ENCODE peak calls at places on chromosomes 3 and 15, in seven cellular contexts. K is neuronal stem cell, I is astrocyte of the cerebellum, A is Karpas-422, D is HCT116, F is AG04450, Y is thoracic aorta. V is an unnamed sample.

GRCh38 chr3:122969585-122970453 is 57.7 kb downstream of the SEMA5B start:
- DNase-seq in Y (no peak), A (no peak), I (peak), K (no peak), D (no peak), F (no peak), V (no peak)

GRCh38 chr3:169695051-169695450 is 31.5 kb upstream of the MECOM start:
- DNase-seq in D (no peak), I (no peak), Y (no peak), K (no peak), A (no peak), F (no peak), V (peak)

GRCh38 chr15:23564798-23565394 is 578 bp upstream of the MKRN3 start:
- DNase-seq in A (no peak), K (peak), I (no peak), D (no peak), Y (no peak), F (no peak), V (no peak)

GRCh38 chr3:13081603-13082360 is 8.6 kb upstream of the IQSEC1 start:
- DNase-seq in I (no peak), F (no peak), K (no peak), A (no peak), D (no peak), Y (no peak), V (no peak)

GRCh38 chr3:149964296-149964695 is 6.4 kb downstream of the PFN2 start:
- DNase-seq in I (no peak), D (no peak), F (no peak), Y (no peak), A (no peak), K (no peak), V (no peak)

GRCh38 chr15:99123706-99124451 is 19.0 kb downstream of the SYNM start:
- DNase-seq in K (peak), F (peak), Y (peak), D (peak), A (no peak), I (peak), V (peak)

GRCh38 chr15:62287066-62287857 is 122.2 kb upstream of the C2CD4B start:
- DNase-seq in D (no peak), K (no peak), I (no peak), A (no peak), Y (no peak), F (no peak), V (no peak)

GRCh38 chr3:188693435-188693834 is 478.3 kb upstream of the TPRG1 start:
- DNase-seq in D (no peak), I (no peak), F (no peak), Y (no peak), K (no peak), A (peak), V (no peak)

GRCh38 chr15:56385908-56386307 is 20.7 kb downstream of the TEX9 start:
- DNase-seq in K (no peak), D (no peak), F (no peak), I (no peak), A (peak), Y (no peak), V (no peak)

GRCh38 chr3:32104492-32104891 is 1.9 kb upstream of the GPD1L start:
- DNase-seq in A (no peak), D (no peak), I (no peak), Y (no peak), K (no peak), F (no peak), V (no peak)

GRCh38 chr3:32106929-32107362 is 526 bp downstream of the GPD1L start:
- DNase-seq in D (no peak), Y (no peak), A (peak), K (no peak), F (no peak), I (no peak), V (no peak)

GRCh38 chr3:32102289-32102688 is 4.1 kb upstream of the GPD1L start:
- DNase-seq in D (no peak), A (no peak), K (no peak), I (no peak), F (no peak), Y (no peak), V (no peak)

GRCh38 chr3:32106132-32106928 is at the start of gene GPD1L:
- DNase-seq in Y (peak), F (peak), D (peak), I (peak), K (peak), A (peak), V (peak)

DNA sequence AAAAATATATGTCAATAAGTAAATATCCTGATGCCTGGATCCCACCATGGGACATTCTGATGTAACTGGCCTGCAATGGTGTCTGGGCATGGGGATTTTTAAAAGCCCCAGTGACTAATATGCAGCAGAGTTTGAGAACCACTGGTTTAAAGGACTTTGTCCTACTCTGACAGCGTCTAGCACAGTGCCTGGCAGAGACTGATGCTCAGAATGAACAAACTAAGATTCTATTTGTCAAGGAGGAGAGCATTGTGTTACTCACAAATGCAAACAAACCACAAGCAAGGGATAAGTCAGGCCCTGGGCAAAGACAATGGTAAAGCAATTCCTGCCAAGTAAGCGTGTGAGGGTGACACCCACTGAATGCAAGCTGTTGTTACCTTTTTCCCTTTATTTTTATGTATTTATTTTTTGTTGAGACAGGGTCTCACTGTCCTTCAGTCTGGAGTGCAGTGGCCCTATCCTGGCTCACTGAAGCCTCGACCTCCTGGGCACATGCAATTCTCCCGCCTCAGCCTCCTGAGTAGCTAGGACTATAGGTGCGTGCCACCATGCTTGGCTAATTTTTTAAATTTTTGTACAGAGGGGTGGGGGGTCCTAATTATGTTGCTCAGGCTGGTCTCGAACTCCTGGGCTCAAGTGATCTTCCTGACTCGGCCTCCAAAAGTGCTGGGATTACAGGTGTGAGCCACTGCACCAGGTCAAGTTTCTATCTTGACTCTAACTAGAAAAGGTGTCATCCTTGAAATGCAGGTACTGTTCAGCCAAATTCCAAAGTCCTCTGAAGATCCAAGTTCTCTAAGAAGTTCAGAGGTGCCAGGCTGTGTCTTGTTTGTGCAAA is 909 bp upstream of the GPD1L start:
- DNase-seq in Y (no peak), I (no peak), D (no peak), A (no peak), F (no peak), K (no peak), V (no peak)
- H3K4me3 ChIP-seq in Y (peak), I (peak), D (peak), A (peak), F (no peak), K (peak), V (peak)

DNA sequence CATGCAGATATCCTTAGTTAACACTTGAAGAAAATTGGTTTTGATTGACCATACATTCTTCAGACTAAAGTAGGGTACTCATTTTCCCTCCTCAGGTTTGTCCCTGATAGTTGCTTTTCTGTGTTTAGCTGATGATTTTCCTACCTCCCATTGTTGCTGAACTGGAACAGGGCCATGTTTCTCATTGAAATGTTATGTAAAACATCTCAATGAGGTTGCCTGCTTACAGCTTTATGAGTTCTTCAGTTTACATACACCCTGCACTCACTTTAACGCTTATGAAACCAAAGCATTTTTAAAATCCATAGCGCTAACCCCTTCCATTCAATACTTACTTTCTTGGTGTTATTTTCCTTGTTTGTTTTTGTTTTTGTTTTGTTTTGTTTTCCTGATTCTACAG is 61.9 kb downstream of the HMG20A start:
- DNase-seq in Y (no peak), D (no peak), F (peak), I (peak), A (no peak), K (no peak), V (peak)
- H3K4me3 ChIP-seq in Y (no peak), D (no peak), F (no peak), I (no peak), A (no peak), K (no peak), V (no peak)

DNA sequence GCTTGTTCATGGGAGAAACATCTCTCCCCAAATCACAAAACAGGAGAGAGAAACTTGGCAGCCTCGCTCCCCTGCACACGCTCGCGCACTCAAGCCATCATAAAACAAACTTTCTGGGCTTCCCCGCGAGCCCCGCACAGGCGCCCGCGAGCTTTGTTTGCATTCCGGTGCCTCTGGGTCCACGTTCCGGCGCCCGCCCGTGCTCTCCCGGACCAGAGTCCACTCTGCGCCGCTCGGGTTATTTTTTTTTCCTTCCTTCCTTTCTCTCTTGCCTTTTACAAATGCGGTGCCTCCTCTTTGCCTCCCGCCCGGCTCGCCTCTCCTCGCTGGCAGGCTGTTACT is 363 bp downstream of the MAGI1 start:
- DNase-seq in D (no peak), F (no peak), K (no peak), A (no peak), Y (no peak), I (no peak), V (no peak)
- H3K4me3 ChIP-seq in D (peak), F (peak), K (peak), A (no peak), Y (peak), I (peak), V (peak)

GRCh38 chr3:195909645-195910498 is 1.5 kb upstream of the TNK2 start:
- DNase-seq in F (no peak), Y (no peak), I (no peak), D (peak), K (peak), A (peak), V (no peak)
- H3K4me3 ChIP-seq in F (peak), Y (peak), I (peak), D (peak), K (peak), A (peak), V (peak)

DNA sequence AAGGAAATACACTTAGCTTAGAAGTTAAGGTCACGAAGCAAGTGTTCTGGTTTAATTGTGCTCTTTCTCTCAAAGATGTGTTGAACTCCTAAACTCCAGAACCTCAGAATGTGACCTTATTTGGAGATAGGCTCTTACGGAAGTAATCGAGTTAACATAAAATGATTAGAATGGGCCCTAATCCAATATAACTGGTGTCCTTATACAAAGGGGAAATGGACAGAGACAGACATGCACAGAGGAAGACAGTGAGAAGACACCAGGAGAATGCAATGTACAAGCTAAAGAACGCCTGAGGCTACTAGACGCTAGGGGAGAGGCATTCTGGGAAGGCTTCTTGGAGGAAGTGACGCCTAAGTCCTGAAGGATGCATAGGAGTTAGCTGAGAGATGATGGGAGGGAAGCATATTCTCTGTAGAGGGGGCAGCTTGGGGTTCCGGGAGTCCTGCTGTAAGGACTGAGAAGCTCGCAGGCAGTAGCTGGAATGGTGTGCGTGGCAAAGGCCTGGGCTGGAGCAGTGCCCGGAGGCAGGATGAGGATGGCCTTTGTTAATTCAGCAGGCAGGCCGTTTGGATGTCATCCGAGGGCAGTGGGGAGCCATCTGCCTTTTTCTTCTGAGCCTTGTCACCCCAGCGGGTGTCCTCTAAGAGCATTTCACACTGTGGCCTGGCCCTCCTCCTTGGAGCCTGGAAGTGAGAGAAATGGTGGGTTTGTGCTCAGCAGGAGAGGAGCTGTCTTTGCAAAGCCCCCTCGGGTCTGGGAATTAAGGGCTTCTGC is 513.4 kb downstream of the SHQ1 start:
- DNase-seq in D (no peak), Y (no peak), A (no peak), K (no peak), F (no peak), I (no peak), V (no peak)
- H3K4me3 ChIP-seq in D (no peak), Y (no peak), A (no peak), K (no peak), F (no peak), I (no peak), V (no peak)

DNA sequence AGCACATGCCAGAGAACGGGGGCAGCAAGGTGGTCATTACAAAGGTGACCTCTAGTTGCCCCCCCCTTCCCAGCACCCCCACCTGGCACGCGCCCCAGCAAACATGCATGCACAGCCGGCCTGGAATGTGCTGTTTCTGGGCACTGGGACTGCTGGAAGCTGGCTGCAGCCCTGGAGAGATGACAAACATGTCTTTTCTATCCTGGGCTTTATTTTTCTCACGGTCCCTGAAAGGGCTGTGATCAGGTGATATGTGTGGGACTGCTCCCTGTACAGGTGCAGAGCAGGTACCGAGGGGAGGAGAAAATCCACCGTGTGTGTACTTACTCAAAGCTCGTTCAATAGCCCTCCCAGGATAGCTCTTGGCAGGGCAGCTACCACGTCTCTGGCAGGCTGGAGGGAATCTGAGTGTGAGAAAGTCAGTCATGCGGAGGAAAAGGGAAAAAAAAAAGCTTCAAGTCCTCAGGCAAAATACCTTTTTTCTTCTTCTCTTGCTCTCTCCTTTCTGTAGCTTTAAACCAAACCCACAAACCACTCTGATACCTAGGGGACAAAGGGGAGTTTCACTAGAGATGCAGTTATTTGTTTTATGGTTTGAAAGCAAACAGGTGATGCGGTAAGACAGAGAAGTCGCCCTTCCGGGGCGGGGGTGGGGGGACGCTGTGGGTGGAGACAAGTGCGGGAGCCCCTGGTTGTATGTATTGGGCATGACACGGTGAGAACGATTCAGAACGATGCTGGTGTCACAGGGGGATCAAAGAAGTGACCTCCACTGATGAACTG is 5.0 kb upstream of the HES1 start:
- DNase-seq in D (no peak), Y (no peak), K (peak), I (peak), A (no peak), F (no peak), V (no peak)
- H3K4me3 ChIP-seq in D (no peak), Y (peak), K (no peak), I (no peak), A (no peak), F (no peak), V (no peak)

DNA sequence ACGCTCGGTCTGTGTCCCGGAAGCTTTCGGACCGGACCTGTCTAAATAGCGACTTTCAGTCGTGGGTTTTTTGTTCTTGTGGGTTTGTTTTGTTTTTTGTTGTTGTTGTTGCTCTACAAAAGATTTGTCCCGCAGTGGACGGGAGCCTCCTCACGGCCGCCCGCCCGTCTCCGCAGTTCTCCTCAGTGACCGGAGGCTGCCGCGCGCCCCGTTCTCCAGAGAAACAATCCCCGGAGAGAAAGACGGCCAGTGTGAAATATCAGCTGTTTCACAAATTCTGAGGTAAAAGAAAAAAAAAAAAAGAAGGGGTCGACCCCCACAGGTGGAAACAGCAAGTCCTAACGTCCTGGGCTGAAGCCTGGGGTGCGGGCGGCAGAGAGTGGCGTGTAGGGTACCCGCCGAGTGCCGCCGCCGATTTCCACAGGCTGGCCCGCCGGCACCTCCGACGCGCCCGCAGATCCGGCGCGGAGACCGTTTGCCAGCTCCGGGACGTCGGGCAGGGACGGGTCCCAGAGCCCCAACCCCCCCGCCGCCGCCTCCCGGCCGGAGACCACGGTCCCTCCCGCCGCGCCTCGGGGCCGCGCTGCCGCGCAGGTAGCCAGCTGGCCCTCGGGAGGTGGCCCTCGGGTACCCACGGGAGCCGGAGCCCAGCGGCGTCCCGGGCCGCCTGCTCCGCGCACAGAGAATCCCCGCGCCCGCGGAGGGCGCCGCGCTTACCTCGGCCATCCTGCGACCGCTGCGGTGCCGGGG is 476 bp downstream of the BNC1 start:
- DNase-seq in K (no peak), D (no peak), Y (no peak), F (no peak), I (no peak), A (no peak), V (no peak)
- H3K4me3 ChIP-seq in K (peak), D (no peak), Y (peak), F (peak), I (peak), A (no peak), V (peak)

GRCh38 chr15:59290311-59291213 is 82.1 kb downstream of the MYO1E start:
- DNase-seq in D (no peak), K (no peak), A (peak), F (no peak), Y (no peak), I (no peak), V (no peak)

GRCh38 chr15:59294574-59294960 is 78.1 kb downstream of the MYO1E start:
- DNase-seq in D (no peak), A (no peak), Y (no peak), I (no peak), F (no peak), K (no peak), V (no peak)

GRCh38 chr15:59292393-59292792 is 80.3 kb downstream of the MYO1E start:
- DNase-seq in F (no peak), K (peak), Y (no peak), A (no peak), D (no peak), I (no peak), V (no peak)

GRCh38 chr15:59289574-59289973 is 82.9 kb downstream of the LDHAL6B start:
- DNase-seq in F (no peak), Y (no peak), A (no peak), D (no peak), K (no peak), I (no peak), V (no peak)

DNA sequence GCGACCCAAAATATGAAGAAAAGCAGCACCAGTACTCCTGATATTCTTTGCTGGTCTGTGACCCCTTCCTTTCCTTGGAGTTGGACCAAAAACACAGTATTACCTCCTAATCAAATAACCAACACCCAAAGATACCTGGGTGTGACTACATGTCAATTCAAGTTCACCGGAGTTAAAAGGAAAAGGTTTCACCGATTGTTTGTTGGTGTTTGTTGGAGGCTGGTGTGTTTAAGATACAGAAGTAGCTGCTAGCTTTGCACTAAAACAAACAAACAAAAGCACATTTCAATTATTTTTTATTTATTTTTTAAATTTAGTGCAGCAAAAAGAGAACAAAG is 81.5 kb downstream of the MYO1E start:
- DNase-seq in F (no peak), D (no peak), Y (no peak), I (no peak), K (no peak), A (no peak), V (no peak)
- H3K4me3 ChIP-seq in F (no peak), D (no peak), Y (no peak), I (no peak), K (no peak), A (peak), V (no peak)